ENCODE peak calls at places on chromosomes 1 and 21, in six cellular contexts. N is right lobe of liver, T is left ventricle myocardium inferior, P is H1, K is HCT116, Z is A549. C is an unnamed sample.

GRCh38 chr1:37995773-37996379 is 6.1 kb upstream of the SF3A3 start:
- DNase-seq in N (no peak), K (no peak), Z (no peak), T (peak; percentile 86), P (peak; percentile 89), C (peak; percentile 80)

GRCh38 chr1:84164156-84164555 is 20.1 kb downstream of the PRKACB start:
- DNase-seq in T (no peak), N (no peak), Z (no peak), K (no peak), P (no peak), C (no peak)

GRCh38 chr1:204672482-204673216 is 12.9 kb downstream of the LRRN2 start:
- DNase-seq in N (no peak), T (no peak), K (no peak), P (no peak), Z (no peak), C (no peak)

GRCh38 chr1:24735619-24736375 is 9.4 kb upstream of the CLIC4 start:
- DNase-seq in P (no peak), N (peak; percentile 88), K (no peak), Z (no peak), T (peak; percentile 64), C (peak; percentile 76)

GRCh38 chr1:46996659-46997281 is 26.7 kb upstream of the CYP4X1 start:
- DNase-seq in N (no peak), P (no peak), Z (no peak), T (no peak), K (no peak), C (no peak)

GRCh38 chr1:178034676-178035075 is 59.2 kb upstream of the RASAL2 start:
- DNase-seq in P (no peak), T (no peak), Z (no peak), N (no peak), K (no peak), C (no peak)

GRCh38 chr1:12148160-12148957 is 18.4 kb upstream of the TNFRSF1B start:
- DNase-seq in K (peak; percentile 29), T (no peak), N (peak; percentile 89), P (no peak), Z (no peak), C (no peak)

GRCh38 chr21:16345757-16346156 is 616.0 kb downstream of the USP25 start:
- DNase-seq in Z (no peak), P (no peak), T (no peak), N (no peak), K (no peak), C (no peak)

GRCh38 chr1:115874929-115875328 is 34.0 kb upstream of the NHLH2 start:
- DNase-seq in T (no peak), K (no peak), Z (no peak), P (no peak), N (no peak), C (no peak)

GRCh38 chr1:234774971-234775370 is 165.0 kb upstream of the IRF2BP2 start:
- DNase-seq in Z (no peak), P (peak; percentile 17), T (no peak), K (no peak), N (peak; percentile 41), C (no peak)

GRCh38 chr1:40161125-40161887 is at the start of gene RLF:
- DNase-seq in T (peak; percentile 95), K (peak; percentile 79), P (peak; percentile 97), Z (peak; percentile 75), N (peak; percentile 95), C (peak; percentile 96)

GRCh38 chr1:201493757-201494617 is 12.9 kb downstream of the CSRP1 start:
- DNase-seq in K (no peak), T (peak; percentile 54), P (no peak), N (no peak), Z (no peak), C (no peak)

GRCh38 chr1:26020390-26020789 is 1.2 kb upstream of the EXTL1 start:
- DNase-seq in P (no peak), N (no peak), K (no peak), Z (no peak), T (no peak), C (peak; percentile 67)

GRCh38 chr1:244868484-244869363 is 4.4 kb upstream of the HNRNPU start:
- DNase-seq in P (no peak), Z (no peak), N (no peak), K (no peak), T (no peak), C (no peak)
- H3K4me1 ChIP-seq in P (peaks cover 3% of the 10 kb centered on the region), Z (peaks cover 17% of the 10 kb centered on the region), N (no peaks in the 10 kb centered on the region), K (peaks cover 13% of the 10 kb centered on the region), T (peaks cover 28% of the 10 kb centered on the region), C (peaks cover 3% of the 10 kb centered on the region)

GRCh38 chr1:163170975-163171676 is 31.6 kb downstream of the RGS5 start:
- DNase-seq in T (no peak), Z (peak; percentile 13), K (no peak), P (no peak), N (no peak), C (no peak)
- TF ChIP-seq CTCF in T (peak; percentile 48), Z (no peak), K (peak; percentile 56), P (peak; percentile 34), N (no peak), C (peak; percentile 48)

GRCh38 chr1:23530750-23531651 is at the start of gene E2F2:
- DNase-seq in P (peak; percentile 80), K (peak; percentile 81), N (peak; percentile 85), T (peak; percentile 85), Z (peak; percentile 79), C (peak; percentile 83)

GRCh38 chr1:23533288-23534130 is 2.5 kb upstream of the E2F2 start:
- DNase-seq in N (no peak), P (no peak), Z (no peak), K (no peak), T (no peak), C (no peak)

GRCh38 chr1:23529146-23530088 is 1.6 kb downstream of the E2F2 start:
- DNase-seq in N (no peak), K (no peak), Z (no peak), P (no peak), T (no peak), C (no peak)

GRCh38 chr1:23530089-23530749 is 814 bp downstream of the E2F2 start:
- DNase-seq in T (no peak), P (no peak), Z (no peak), N (no peak), K (no peak), C (no peak)

GRCh38 chr1:23531695-23532094 is 662 bp upstream of the E2F2 start:
- DNase-seq in K (no peak), P (no peak), T (no peak), N (no peak), Z (no peak), C (no peak)
- H3K4me1 ChIP-seq in K (peaks cover 89% of the 10 kb centered on the region), P (peaks cover 5% of the 10 kb centered on the region), T (peaks cover 35% of the 10 kb centered on the region), N (peaks cover 12% of the 10 kb centered on the region), Z (peaks cover 46% of the 10 kb centered on the region), C (peaks cover 24% of the 10 kb centered on the region)

GRCh38 chr1:241847796-241848668 is at the start of gene EXO1:
- DNase-seq in K (peak; percentile 82), N (peak; percentile 89), T (peak; percentile 86), P (peak; percentile 91), Z (peak; percentile 98), C (peak; percentile 89)
- TF ChIP-seq CTCF in K (peak; percentile 20), N (peak; percentile 33), T (peak; percentile 41), P (no peak), Z (peak; percentile 64), C (peak; percentile 53)

GRCh38 chr1:97004054-97004453 is 282.5 kb downstream of the PTBP2 start:
- DNase-seq in K (no peak), P (no peak), N (no peak), T (no peak), Z (no peak), C (no peak)
- H3K4me1 ChIP-seq in K (no peaks in the 10 kb centered on the region), P (no peaks in the 10 kb centered on the region), N (no peaks in the 10 kb centered on the region), T (no peaks in the 10 kb centered on the region), Z (no peaks in the 10 kb centered on the region), C (no peaks in the 10 kb centered on the region)

GRCh38 chr1:59779949-59780348 is 34.8 kb upstream of the HOOK1 start:
- DNase-seq in P (no peak), T (no peak), N (no peak), K (no peak), Z (no peak), C (no peak)
- TF ChIP-seq CTCF in P (peak; percentile 59), T (peak; percentile 17), N (peak; percentile 12), K (peak; percentile 49), Z (no peak), C (no peak)

GRCh38 chr21:26110703-26111102 is 59.9 kb downstream of the APP start:
- DNase-seq in P (no peak), N (no peak), Z (no peak), T (no peak), K (no peak), C (no peak)
- H3K4me1 ChIP-seq in P (peaks cover 30% of the 10 kb centered on the region), N (no peaks in the 10 kb centered on the region), Z (peaks cover 14% of the 10 kb centered on the region), T (peaks cover 46% of the 10 kb centered on the region), K (no peaks in the 10 kb centered on the region), C (peaks cover 7% of the 10 kb centered on the region)

DNA sequence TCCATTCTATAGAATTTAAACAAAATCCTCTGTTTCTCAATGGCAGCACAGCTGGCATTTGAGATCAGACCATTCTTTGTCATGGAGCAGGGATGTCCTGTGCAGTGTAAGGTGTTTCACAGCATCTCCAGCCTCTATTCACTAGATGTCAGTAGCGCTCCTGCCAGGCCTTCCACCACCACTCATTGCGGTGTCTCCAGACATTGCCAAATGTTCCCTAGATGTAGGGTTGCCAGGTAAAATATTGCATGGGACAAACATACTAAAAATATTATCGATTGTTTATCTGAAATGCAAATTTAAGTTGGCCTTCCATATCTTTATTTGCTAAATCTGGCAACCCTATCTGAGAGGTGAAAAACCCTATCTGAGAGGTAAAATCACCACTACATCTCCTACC is 11.7 kb downstream of the ITLN2 start:
- DNase-seq in K (no peak), N (no peak), T (no peak), P (no peak), Z (no peak), C (no peak)
- TF ChIP-seq CTCF in K (peak; percentile 54), N (peak; percentile 12), T (peak; percentile 12), P (peak; percentile 56), Z (peak; percentile 56), C (no peak)

DNA sequence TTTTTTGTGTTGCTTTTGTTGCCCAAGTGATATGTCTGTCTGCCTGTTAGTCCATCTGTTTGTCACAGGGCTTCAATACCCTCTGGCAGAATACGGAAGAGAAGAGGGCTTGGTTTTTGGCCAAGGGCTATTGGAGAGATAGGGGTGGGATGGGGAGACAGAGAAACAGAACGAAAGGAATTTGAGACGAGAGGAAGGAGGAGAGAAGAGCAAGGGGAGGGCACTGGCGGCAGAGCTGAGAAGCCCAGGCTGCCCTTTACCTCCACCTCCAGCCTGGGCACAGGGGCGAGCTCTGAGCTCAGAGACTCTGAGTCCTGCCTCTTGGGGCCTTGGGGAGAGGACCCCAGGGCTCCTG is 33.7 kb upstream of the WASF2 start:
- DNase-seq in Z (no peak), K (no peak), P (no peak), N (no peak), T (no peak), C (no peak)
- H3K4me1 ChIP-seq in Z (peaks cover 19% of the 10 kb centered on the region), K (peaks cover 70% of the 10 kb centered on the region), P (peaks cover 44% of the 10 kb centered on the region), N (no peaks in the 10 kb centered on the region), T (peaks cover 98% of the 10 kb centered on the region), C (peaks cover 71% of the 10 kb centered on the region)